ENCODE peak calls at places on chromosomes 6 and 20, in eight cellular contexts. B is SJCRH30, D is breast epithelium, K is PC-3, T is Caco-2, N is neural progenitor cell, Q is psoas muscle, G is uterus. I is an unnamed sample. For H3K4me1, the result is how much of the 10 kb centered on the place peaks cover.

GRCh38 chr20:64090165-64090564 is 6.0 kb upstream of the LKAAEAR1 start:
- DNase-seq in D (no peak), Q (no peak), N (peak), B (no peak), T (no peak), K (no peak), G (no peak), I (no peak)

GRCh38 chr6:116359835-116360234 is 10.9 kb upstream of the DSE start:
- DNase-seq in B (no peak), T (no peak), Q (no peak), K (no peak), G (no peak), D (no peak), N (no peak), I (no peak)

GRCh38 chr6:137706065-137706422 is 161.0 kb upstream of the TNFAIP3 start:
- DNase-seq in N (no peak), B (no peak), K (no peak), D (no peak), G (no peak), T (no peak), Q (no peak), I (no peak)

GRCh38 chr20:46639587-46639986 is 11.7 kb downstream of the SLC13A3 start:
- DNase-seq in B (no peak), N (no peak), T (no peak), K (no peak), D (no peak), G (no peak), Q (no peak), I (no peak)

GRCh38 chr20:61301995-61302525 is 50.0 kb downstream of the CDH4 start:
- DNase-seq in G (no peak), D (no peak), K (no peak), Q (no peak), T (no peak), N (no peak), B (no peak), I (no peak)

GRCh38 chr20:46746972-46747371 is 37.5 kb downstream of the SLC2A10 start:
- DNase-seq in K (peak), G (no peak), N (no peak), B (no peak), D (no peak), Q (no peak), T (no peak), I (no peak)

GRCh38 chr6:70547313-70547712 is 19.4 kb upstream of the SDHAF4 start:
- DNase-seq in N (peak), D (no peak), Q (no peak), K (peak), G (no peak), B (peak), T (no peak), I (no peak)

GRCh38 chr20:14337400-14338171 is at the start of gene FLRT3:
- DNase-seq in D (peak), T (peak), Q (peak), K (peak), B (peak), N (peak), G (peak), I (peak)

GRCh38 chr6:317452-318144 is 25.3 kb downstream of the DUSP22 start:
- DNase-seq in K (no peak), D (no peak), B (no peak), T (no peak), N (no peak), Q (no peak), G (no peak), I (no peak)

GRCh38 chr6:27188206-27188884 is 59.2 kb upstream of the PRSS16 start:
- DNase-seq in K (peak), D (peak), B (peak), Q (peak), T (peak), G (peak), N (peak), I (peak)

GRCh38 chr6:16901777-16902176 is 140.5 kb upstream of the ATXN1 start:
- DNase-seq in K (peak), B (no peak), D (peak), T (no peak), N (no peak), Q (peak), G (peak), I (peak)

GRCh38 chr20:41650221-41650948 is 32.2 kb upstream of the CHD6 start:
- DNase-seq in T (peak), K (peak), N (no peak), D (no peak), B (no peak), Q (no peak), G (no peak), I (no peak)

GRCh38 chr6:20366082-20366834 is 35.4 kb upstream of the E2F3 start:
- DNase-seq in D (peak), Q (no peak), T (no peak), B (no peak), N (no peak), G (no peak), K (no peak), I (no peak)

GRCh38 chr20:10644458-10645204 is 29.2 kb downstream of the JAG1 start:
- DNase-seq in Q (no peak), N (no peak), G (peak), K (no peak), B (peak), D (no peak), T (no peak), I (no peak)

GRCh38 chr20:9298906-9299305 is 215.5 kb upstream of the LAMP5 start:
- DNase-seq in G (no peak), Q (no peak), K (peak), T (no peak), D (no peak), B (no peak), N (no peak), I (no peak)

GRCh38 chr6:46269447-46270229 is 98.9 kb upstream of the ENPP5 start:
- DNase-seq in Q (no peak), G (peak), K (no peak), T (no peak), B (peak), N (no peak), D (no peak), I (peak)

GRCh38 chr6:170082531-170083187 is 208.2 kb downstream of the DLL1 start:
- DNase-seq in T (no peak), G (no peak), D (no peak), B (no peak), K (peak), N (no peak), Q (no peak), I (peak)

GRCh38 chr6:30793521-30794194 is 49.3 kb upstream of the IER3 start:
- DNase-seq in Q (no peak), B (peak), T (no peak), G (no peak), D (no peak), N (no peak), K (peak), I (no peak)

GRCh38 chr6:54053893-54054391 is 57.3 kb upstream of the MLIP start:
- DNase-seq in D (no peak), N (no peak), T (peak), Q (peak), B (peak), G (no peak), K (peak), I (no peak)

GRCh38 chr6:31826793-31827285 is 699 bp upstream of the HSPA1B start:
- DNase-seq in N (peak), T (no peak), K (no peak), Q (peak), G (peak), D (peak), B (no peak), I (peak)

GRCh38 chr6:152635949-152636674 is 1.1 kb downstream of the SYNE1 start:
- DNase-seq in D (no peak), K (no peak), G (peak), Q (peak), B (no peak), T (no peak), N (peak), I (no peak)

GRCh38 chr6:106181664-106182418 is 95.7 kb downstream of the PRDM1 start:
- DNase-seq in N (no peak), Q (no peak), B (no peak), K (peak), G (no peak), T (no peak), D (no peak), I (no peak)
- H3K4me1 ChIP-seq in N (under half), Q (under half), B (under half), K (under half), G (under half), T (under half), D (under half), I (under half)

GRCh38 chr6:34819571-34820480 is 27.9 kb downstream of the BLTP3A start:
- DNase-seq in T (no peak), B (no peak), D (no peak), K (no peak), N (no peak), G (no peak), Q (no peak), I (no peak)

GRCh38 chr6:34813028-34813742 is 21.3 kb downstream of the BLTP3A start:
- DNase-seq in D (no peak), K (no peak), B (no peak), N (no peak), T (no peak), G (no peak), Q (no peak), I (no peak)

GRCh38 chr6:34816635-34817301 is 24.9 kb downstream of the BLTP3A start:
- DNase-seq in N (no peak), K (no peak), B (no peak), T (no peak), D (no peak), Q (no peak), G (no peak), I (no peak)

GRCh38 chr6:34817337-34817910 is 25.5 kb downstream of the BLTP3A start:
- DNase-seq in T (no peak), D (no peak), G (no peak), Q (no peak), N (no peak), K (no peak), B (no peak), I (no peak)
- H3K4me1 ChIP-seq in T (under half), D (under half), G (under half), Q (under half), N (under half), K (under half), B (under half), I (under half)

GRCh38 chr20:44701116-44701865 is 13.9 kb upstream of the CCN5 start:
- DNase-seq in K (no peak), T (no peak), N (no peak), Q (no peak), D (no peak), G (no peak), B (peak), I (no peak)

GRCh38 chr20:44700306-44700705 is 14.9 kb upstream of the CCN5 start:
- DNase-seq in Q (no peak), B (peak), D (no peak), G (no peak), K (no peak), N (no peak), T (no peak), I (no peak)

GRCh38 chr20:44703183-44703925 is 11.8 kb upstream of the CCN5 start:
- DNase-seq in Q (no peak), K (no peak), G (no peak), N (no peak), D (no peak), B (no peak), T (no peak), I (no peak)

GRCh38 chr20:44702776-44703175 is 12.4 kb upstream of the CCN5 start:
- DNase-seq in Q (peak), K (no peak), T (no peak), N (no peak), D (peak), G (peak), B (peak), I (peak)

DNA sequence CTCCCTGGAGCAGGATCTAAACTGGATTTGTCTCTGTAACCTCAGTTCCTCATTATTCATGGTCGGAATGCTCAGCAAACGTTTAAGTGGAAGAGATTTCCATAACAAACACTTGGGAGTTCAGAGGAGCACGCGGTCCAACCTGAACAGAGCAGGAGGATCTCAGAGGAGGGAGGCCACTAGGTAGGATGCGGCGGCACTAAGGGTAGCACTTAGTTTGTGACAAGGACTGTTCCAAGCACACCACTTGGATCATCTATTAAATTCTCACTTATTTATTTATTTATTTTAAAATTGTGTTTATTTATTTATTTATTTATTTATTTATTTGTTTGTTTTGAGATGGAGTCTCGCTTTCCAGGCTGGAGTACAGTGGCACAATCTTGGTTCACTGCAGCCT is 13.3 kb upstream of the CCN5 start:
- DNase-seq in K (no peak), T (no peak), Q (no peak), D (no peak), N (peak), B (no peak), G (no peak), I (no peak)
- H3K4me1 ChIP-seq in K (under half), T (under half), Q (under half), D (under half), N (under half), B (under half), G (under half), I (under half)

GRCh38 chr6:24865161-24865560 is 66.4 kb upstream of the ARMH2 start:
- DNase-seq in B (no peak), D (peak), Q (no peak), T (no peak), G (no peak), N (no peak), K (no peak), I (no peak)
- H3K4me1 ChIP-seq in B (under half), D (under half), Q (under half), T (under half), G (under half), N (under half), K (under half), I (under half)

GRCh38 chr6:37831457-37831856 is 11.9 kb downstream of the ZFAND3 start:
- DNase-seq in Q (no peak), T (no peak), K (no peak), B (no peak), D (no peak), N (no peak), G (no peak), I (no peak)
- H3K4me1 ChIP-seq in Q (half or more), T (under half), K (under half), B (under half), D (under half), N (under half), G (under half), I (under half)

GRCh38 chr6:165574770-165575549 is 88.1 kb downstream of the PDE10A start:
- DNase-seq in Q (no peak), K (peak), G (no peak), N (peak), T (no peak), B (no peak), D (no peak), I (no peak)
- H3K4me1 ChIP-seq in Q (under half), K (under half), G (under half), N (under half), T (under half), B (under half), D (under half), I (under half)

GRCh38 chr20:58612021-58612700 is 38.9 kb upstream of the STX16 start:
- DNase-seq in K (no peak), N (no peak), D (no peak), T (no peak), B (no peak), Q (no peak), G (no peak), I (peak)
- H3K4me1 ChIP-seq in K (under half), N (under half), D (under half), T (under half), B (under half), Q (under half), G (under half), I (under half)

GRCh38 chr20:24952376-24953203 is 3.5 kb downstream of the CST7 start:
- DNase-seq in K (no peak), D (no peak), T (no peak), B (no peak), N (no peak), Q (no peak), G (no peak), I (no peak)

GRCh38 chr20:24950128-24950835 is 1.2 kb downstream of the CST7 start:
- DNase-seq in K (no peak), D (no peak), T (no peak), Q (no peak), B (no peak), N (no peak), G (no peak), I (no peak)

GRCh38 chr20:24953204-24953565 is 4.1 kb downstream of the CST7 start:
- DNase-seq in T (no peak), N (no peak), D (no peak), Q (no peak), K (no peak), G (no peak), B (no peak), I (no peak)

GRCh38 chr20:24950836-24951525 is 1.9 kb downstream of the CST7 start:
- DNase-seq in D (no peak), B (peak), N (no peak), Q (no peak), G (no peak), K (no peak), T (no peak), I (no peak)

DNA sequence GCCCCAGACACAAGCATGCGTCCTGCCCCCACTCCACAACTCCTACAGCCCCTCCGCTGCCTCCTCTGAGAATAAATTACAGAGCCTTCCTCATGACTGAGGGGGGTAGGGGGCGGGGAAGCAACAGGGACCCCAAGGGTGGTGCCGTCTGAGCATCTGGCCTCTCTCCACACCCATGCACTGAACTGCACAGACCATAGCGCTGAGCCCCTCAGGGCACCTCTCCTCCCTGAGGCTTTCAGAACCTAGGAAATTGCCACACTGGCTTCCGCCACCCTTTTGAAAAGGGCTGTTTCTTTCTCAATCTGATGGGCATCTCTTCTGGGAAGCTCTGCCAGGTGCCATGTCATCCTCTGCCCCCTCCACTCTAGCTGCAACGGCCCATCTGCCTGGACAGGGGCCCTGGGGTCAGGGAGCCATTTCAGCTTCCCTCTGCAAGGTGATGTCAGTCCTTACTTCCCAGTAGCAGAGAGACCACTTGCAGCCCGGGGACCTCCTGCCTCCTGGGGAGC is 2.5 kb downstream of the CST7 start:
- DNase-seq in D (no peak), K (no peak), N (no peak), B (no peak), T (no peak), G (no peak), Q (no peak), I (no peak)
- H3K4me1 ChIP-seq in D (under half), K (under half), N (under half), B (under half), T (under half), G (under half), Q (under half), I (under half)

GRCh38 chr20:49711331-49711987 is 2.2 kb downstream of the B4GALT5 start:
- DNase-seq in Q (no peak), D (no peak), K (no peak), T (no peak), N (no peak), B (no peak), G (no peak), I (no peak)
- H3K4me1 ChIP-seq in Q (half or more), D (under half), K (under half), T (under half), N (under half), B (under half), G (under half), I (under half)

GRCh38 chr6:108651287-108651686 is 90.6 kb downstream of the FOXO3 start:
- DNase-seq in T (no peak), N (no peak), K (no peak), D (no peak), B (no peak), G (no peak), Q (no peak), I (no peak)

GRCh38 chr6:108650781-108651180 is 90.1 kb downstream of the FOXO3 start:
- DNase-seq in K (peak), G (no peak), Q (no peak), T (no peak), N (no peak), D (no peak), B (no peak), I (no peak)

GRCh38 chr6:108651781-108652227 is 91.1 kb downstream of the FOXO3 start:
- DNase-seq in K (peak), Q (peak), D (peak), G (peak), B (peak), N (no peak), T (no peak), I (peak)

GRCh38 chr6:108650325-108650724 is 89.6 kb downstream of the FOXO3 start:
- DNase-seq in B (no peak), N (no peak), K (no peak), T (no peak), D (no peak), Q (no peak), G (no peak), I (no peak)

DNA sequence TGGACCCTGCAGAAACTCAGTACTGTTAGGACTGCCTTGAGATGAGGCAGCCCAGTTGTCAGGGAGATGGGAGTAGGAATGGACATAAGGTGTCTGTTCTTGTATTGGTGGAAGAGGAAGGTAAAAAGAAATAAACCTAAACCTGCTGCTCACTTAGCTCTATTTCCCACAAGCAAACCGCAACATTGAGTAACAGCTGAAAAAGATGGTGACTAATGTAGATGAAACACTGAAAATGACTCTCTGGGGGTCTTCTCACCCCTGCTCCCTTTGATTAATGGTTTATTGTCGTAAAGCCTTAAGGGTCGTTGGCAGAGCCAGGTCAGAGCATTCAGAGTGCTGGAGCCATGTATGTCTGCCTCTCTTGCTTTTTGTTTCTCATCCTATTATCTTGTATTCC is 87.5 kb downstream of the FOXO3 start:
- DNase-seq in D (no peak), K (no peak), G (no peak), B (no peak), T (no peak), Q (no peak), N (no peak), I (no peak)
- H3K4me1 ChIP-seq in D (under half), K (under half), G (under half), B (under half), T (under half), Q (half or more), N (under half), I (under half)